ENCODE peak calls at places on chromosomes 16 and 17, in nine cellular contexts. H, N, T, Q, I, B, O, X and Z are unnamed samples.

GRCh38 chr16:65884018-65884417 is 482.5 kb upstream of the CDH5 start:
- DNase-seq in H (no peak), N (no peak), T (no peak), Q (peak), I (no peak), B (no peak), O (no peak), X (no peak), Z (no peak)

GRCh38 chr17:81961087-81961514 is at the start of gene NOTUM:
- DNase-seq in H (no peak), N (no peak), T (no peak), Q (peak), I (no peak), B (no peak), O (no peak), X (no peak), Z (no peak)

GRCh38 chr16:14042706-14043105 is 28.4 kb upstream of the MRTFB start:
- DNase-seq in H (no peak), N (no peak), T (no peak), Q (no peak), I (no peak), B (no peak), O (no peak), X (no peak), Z (no peak)

GRCh38 chr16:78227855-78228254 is 128.4 kb downstream of the WWOX start:
- DNase-seq in H (no peak), N (no peak), T (no peak), Q (no peak), I (no peak), B (no peak), O (peak), X (no peak), Z (no peak)

GRCh38 chr17:78672880-78673371 is 95.7 kb upstream of the DNAH17 start:
- DNase-seq in H (no peak), N (no peak), T (no peak), Q (no peak), I (no peak), B (no peak), O (no peak), X (no peak), Z (no peak)

GRCh38 chr17:27633312-27634025 is 2.5 kb downstream of the LGALS9 start:
- DNase-seq in H (no peak), N (no peak), T (peak), Q (no peak), I (no peak), B (no peak), O (no peak), X (no peak), Z (no peak)

GRCh38 chr17:31789707-31790505 is 69.1 kb downstream of the COPRS start:
- DNase-seq in H (no peak), N (no peak), T (no peak), Q (no peak), I (no peak), B (no peak), O (no peak), X (no peak), Z (no peak)

GRCh38 chr17:9239821-9240658 is 218.7 kb downstream of the NTN1 start:
- DNase-seq in H (peak), N (peak), T (peak), Q (peak), I (no peak), B (peak), O (no peak), X (peak), Z (no peak)

GRCh38 chr16:4928227-4928626 is 8.7 kb downstream of the PPL start:
- DNase-seq in H (no peak), N (no peak), T (no peak), Q (no peak), I (no peak), B (no peak), O (no peak), X (no peak), Z (no peak)

GRCh38 chr16:87556941-87557459 is 45.3 kb upstream of the JPH3 start:
- DNase-seq in H (no peak), N (no peak), T (no peak), Q (no peak), I (no peak), B (no peak), O (no peak), X (no peak), Z (no peak)

GRCh38 chr17:80874866-80875445 is 116.7 kb upstream of the CHMP6 start:
- DNase-seq in H (no peak), N (no peak), T (no peak), Q (no peak), I (no peak), B (no peak), O (no peak), X (no peak), Z (no peak)

GRCh38 chr17:57756941-57757340 is 11.8 kb upstream of the CCDC182 start:
- DNase-seq in H (no peak), N (no peak), T (no peak), Q (no peak), I (no peak), B (no peak), O (no peak), X (no peak), Z (no peak)

GRCh38 chr16:54933281-54934150 is 2.9 kb downstream of the IRX5 start:
- DNase-seq in H (no peak), N (no peak), T (no peak), Q (no peak), I (no peak), B (no peak), O (no peak), X (no peak), Z (no peak)

GRCh38 chr17:48001187-48001586 is 30.3 kb downstream of the CDK5RAP3 start:
- DNase-seq in H (no peak), N (no peak), T (no peak), Q (no peak), I (no peak), B (no peak), O (no peak), X (no peak), Z (no peak)

GRCh38 chr16:22220714-22221113 is 14.6 kb downstream of the EEF2K start:
- DNase-seq in H (no peak), N (no peak), T (peak), Q (no peak), I (no peak), B (no peak), O (no peak), X (peak), Z (no peak)

GRCh38 chr16:88769617-88770458 is 15.2 kb downstream of the PIEZO1 start:
- DNase-seq in H (peak), N (no peak), T (no peak), Q (peak), I (no peak), B (no peak), O (no peak), X (no peak), Z (no peak)

GRCh38 chr16:30637952-30638351 is 12.8 kb upstream of the PRR14 start:
- DNase-seq in H (no peak), N (no peak), T (no peak), Q (peak), I (no peak), B (no peak), O (peak), X (no peak), Z (peak)

GRCh38 chr17:75784473-75785015 is at the start of gene UNK:
- DNase-seq in H (peak), N (peak), T (peak), Q (peak), I (peak), B (peak), O (peak), X (peak), Z (peak)

GRCh38 chr17:72432143-72432604 is 311.4 kb downstream of the SOX9 start:
- DNase-seq in H (no peak), N (no peak), T (no peak), Q (peak), I (peak), B (no peak), O (no peak), X (no peak), Z (peak)